ENCODE peak calls at places on chromosomes 7 and 10, in eight cellular contexts. M is cerebellar nuclear complex; K is fibroblast of lung; A is GM23338; X is HL-60; T is spleen; C is stimulated activated CD4-positive, alpha-beta T cell treated with anti-CD3 and anti-CD28 coated beads, Interleukin-12 subunit alpha, Interleukin-12 subunit beta, amount 100 ng/mL, for 48 hours; S is HFF-Myc. I is an unnamed sample.

GRCh38 chr7:105376901-105377533 is 11.7 kb downstream of the SRPK2 start:
- DNase-seq in X (no peak), S (no peak), A (peak; percentile 78), T (no peak), K (no peak), C (no peak), M (no peak), I (no peak)

GRCh38 chr7:143362126-143362961 is at the start of gene FAM131B:
- DNase-seq in A (peak; percentile 66), M (no peak), T (no peak), K (no peak), S (no peak), X (no peak), C (no peak), I (no peak)

GRCh38 chr7:18792866-18793595 is 297.5 kb downstream of the HDAC9 start:
- DNase-seq in K (peak; percentile 66), T (no peak), A (no peak), S (no peak), C (no peak), X (no peak), M (no peak), I (peak; percentile 48)

GRCh38 chr7:44306608-44307007 is 18.8 kb downstream of the CAMK2B start:
- DNase-seq in X (no peak), A (no peak), T (no peak), C (no peak), K (no peak), S (no peak), M (no peak), I (no peak)

GRCh38 chr10:70540089-70540788 is 61.7 kb downstream of the PALD1 start:
- DNase-seq in X (no peak), M (no peak), C (no peak), A (peak; percentile 84), K (peak; percentile 20), S (no peak), T (no peak), I (no peak)

GRCh38 chr7:66119502-66119901 is 4.9 kb downstream of the CRCP start:
- DNase-seq in T (no peak), M (no peak), X (no peak), C (no peak), A (no peak), S (no peak), K (no peak), I (no peak)

GRCh38 chr7:36084485-36085091 is 68.5 kb upstream of the EEPD1 start:
- DNase-seq in M (no peak), K (peak; percentile 77), S (peak; percentile 5), X (no peak), A (peak; percentile 76), T (no peak), C (no peak), I (no peak)

GRCh38 chr7:79876769-79877362 is 257.8 kb upstream of the GNAI1 start:
- DNase-seq in T (no peak), K (peak; percentile 91), S (peak; percentile 67), M (no peak), A (no peak), C (no peak), X (no peak), I (peak; percentile 92)

GRCh38 chr7:123770378-123770777 is 21.6 kb upstream of the WASL start:
- DNase-seq in X (no peak), T (no peak), A (no peak), C (no peak), K (peak; percentile 71), S (no peak), M (no peak), I (no peak)

GRCh38 chr10:97593423-97593822 is 3.9 kb downstream of the C10orf62 start:
- DNase-seq in X (no peak), T (no peak), M (no peak), C (no peak), K (peak; percentile 16), A (no peak), S (no peak), I (no peak)

GRCh38 chr10:127776816-127777215 is 39.8 kb downstream of the FOXI2 start:
- DNase-seq in C (no peak), X (no peak), T (no peak), S (no peak), K (no peak), M (no peak), A (no peak), I (no peak)

GRCh38 chr10:110363572-110364411 is 59.1 kb upstream of the SMNDC1 start:
- DNase-seq in C (no peak), X (no peak), K (no peak), M (no peak), S (no peak), A (no peak), T (no peak), I (no peak)

GRCh38 chr7:106075937-106076336 is 36.2 kb downstream of the SYPL1 start:
- DNase-seq in T (no peak), K (no peak), C (no peak), A (no peak), X (no peak), M (no peak), S (no peak), I (no peak)

GRCh38 chr10:32963102-32963501 is 5.1 kb upstream of the ITGB1 start:
- DNase-seq in M (no peak), S (no peak), T (no peak), K (peak; percentile 88), A (no peak), X (no peak), C (no peak), I (peak; percentile 50)

GRCh38 chr10:93469454-93469853 is 12.7 kb downstream of the MYOF start:
- DNase-seq in T (no peak), K (no peak), C (no peak), X (no peak), A (no peak), S (no peak), M (no peak), I (no peak)

GRCh38 chr7:149778696-149779501 is 5.5 kb upstream of the ZNF467 start:
- DNase-seq in T (peak; percentile 64), S (no peak), C (no peak), M (no peak), X (no peak), K (no peak), A (no peak), I (no peak)

GRCh38 chr10:35331894-35332640 is 4.2 kb upstream of the CCNY start:
- DNase-seq in T (no peak), X (no peak), S (peak; percentile 38), K (peak; percentile 95), M (no peak), C (no peak), A (no peak), I (peak; percentile 66)

GRCh38 chr10:16459428-16459939 is 22.7 kb downstream of the PTER start:
- DNase-seq in K (no peak), A (no peak), X (no peak), S (no peak), C (no peak), T (no peak), M (no peak), I (no peak)

GRCh38 chr10:121527690-121528089 is 70.6 kb downstream of the FGFR2 start:
- DNase-seq in C (no peak), S (no peak), K (peak; percentile 89), M (no peak), A (no peak), T (no peak), X (no peak), I (no peak)

GRCh38 chr10:97505152-97505551 is 6.4 kb downstream of the UBTD1 start:
- DNase-seq in A (no peak), K (no peak), C (no peak), T (no peak), X (peak; percentile 16), M (no peak), S (no peak), I (no peak)

GRCh38 chr10:102231357-102232318 is 5.5 kb downstream of the ELOVL3 start:
- DNase-seq in K (no peak), T (peak; percentile 90), S (no peak), C (peak; percentile 70), X (peak; percentile 76), A (peak; percentile 85), M (no peak), I (no peak)

I was measured in AG04450.